ENCODE peak calls at places on chromosomes 2 and 18, in six cellular contexts. B is H9, P is neuronal stem cell, A is IMR-90, J is trophoblast cell, W is H1. T is an unnamed sample.
A peak's percentile ranks its signal among the peaks of the same experiment; 100 is the strongest.

GRCh38 chr2:129388870-129389269 is 590.6 kb upstream of the RAB6C start:
- DNase-seq in B (no peak), P (no peak), A (no peak), J (no peak), W (no peak), T (no peak)

GRCh38 chr18:13369756-13370510 is 151.4 kb downstream of the LDLRAD4 start:
- DNase-seq in B (no peak), P (no peak), A (no peak), J (no peak), W (no peak), T (no peak)

GRCh38 chr2:28068098-28068497 is 177.6 kb downstream of the BABAM2 start:
- DNase-seq in B (no peak), P (no peak), A (no peak), J (no peak), W (no peak), T (no peak)

GRCh38 chr2:81598437-81598836 is 1293.9 kb upstream of the LRRTM1 start:
- DNase-seq in B (no peak), P (no peak), A (no peak), J (no peak), W (no peak), T (no peak)

GRCh38 chr2:42337356-42337820 is 23.6 kb downstream of the COX7A2L start:
- DNase-seq in B (no peak), P (no peak), A (no peak), J (peak; percentile 75), W (no peak), T (no peak)

GRCh38 chr2:175612280-175612679 is 389.8 kb downstream of the LNPK start:
- DNase-seq in B (no peak), P (no peak), A (no peak), J (no peak), W (no peak), T (no peak)

GRCh38 chr18:5466256-5466655 is 77.5 kb downstream of the EPB41L3 start:
- DNase-seq in B (no peak), P (no peak), A (no peak), J (peak; percentile 37), W (no peak), T (no peak)

GRCh38 chr2:55054076-55054475 is 3.8 kb upstream of the RTN4 start:
- DNase-seq in B (no peak), P (no peak), A (no peak), J (no peak), W (no peak), T (no peak)

GRCh38 chr2:213104089-213104902 is 47.1 kb downstream of the IKZF2 start:
- DNase-seq in B (no peak), P (no peak), A (peak; percentile 53), J (peak; percentile 56), W (no peak), T (no peak)

GRCh38 chr2:208356846-208357574 is 49.6 kb upstream of the PTH2R start:
- DNase-seq in B (no peak), P (no peak), A (no peak), J (no peak), W (no peak), T (peak; percentile 6)

GRCh38 chr2:157839162-157839801 is 36.8 kb downstream of the ACVR1 start:
- DNase-seq in B (peak; percentile 86), P (peak; percentile 85), A (peak; percentile 71), J (no peak), W (peak; percentile 53), T (peak; percentile 87)

GRCh38 chr18:34707670-34708069 is 2.4 kb upstream of the DTNA start:
- DNase-seq in B (no peak), P (no peak), A (peak; percentile 92), J (peak; percentile 86), W (no peak), T (peak; percentile 95)

GRCh38 chr2:69619725-69620124 is 23.8 kb downstream of the AAK1 start:
- DNase-seq in B (no peak), P (no peak), A (no peak), J (no peak), W (no peak), T (no peak)

GRCh38 chr2:57602738-57603137 is 443.9 kb upstream of the VRK2 start:
- DNase-seq in B (no peak), P (no peak), A (no peak), J (no peak), W (no peak), T (no peak)

GRCh38 chr2:230824406-230824978 is 40.2 kb upstream of the ITM2C start:
- DNase-seq in B (peak; percentile 82), P (peak; percentile 89), A (peak; percentile 81), J (peak; percentile 89), W (peak; percentile 60), T (peak; percentile 82)
- H3K9ac ChIP-seq in B (no peak overlapping the region), P (no peak overlapping the region), A (peak overlapping the region; percentile 80), J (no peak overlapping the region), W (no peak overlapping the region), T (peak overlapping the region; percentile 80)

DNA sequence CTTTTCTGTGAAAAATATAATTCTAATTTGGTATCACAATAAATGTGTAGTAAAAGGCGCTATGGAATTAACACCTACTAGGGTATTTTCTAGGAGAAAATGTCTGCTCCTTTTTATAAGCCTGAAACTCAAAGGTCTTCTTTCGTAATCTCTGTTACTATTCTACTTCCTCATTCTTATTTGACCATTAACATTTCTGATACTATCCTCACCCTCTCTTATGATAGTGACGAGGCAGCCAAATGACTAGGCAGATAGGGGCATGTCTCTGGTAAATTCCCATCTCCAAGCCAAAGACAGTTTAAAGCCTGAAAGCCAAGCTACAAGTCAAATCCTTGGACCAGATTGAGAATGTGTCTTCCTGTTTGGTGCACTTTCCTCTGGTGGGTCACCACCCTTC is 251.7 kb downstream of the LRRTM4 start:
- DNase-seq in B (no peak), P (no peak), A (no peak), J (peak; percentile 50), W (no peak), T (peak; percentile 41)
- H3K14ac ChIP-seq in B (no peak overlapping the region), P (no peak overlapping the region), A (no peak overlapping the region), J (no peak overlapping the region), W (no peak overlapping the region), T (no peak overlapping the region)

DNA sequence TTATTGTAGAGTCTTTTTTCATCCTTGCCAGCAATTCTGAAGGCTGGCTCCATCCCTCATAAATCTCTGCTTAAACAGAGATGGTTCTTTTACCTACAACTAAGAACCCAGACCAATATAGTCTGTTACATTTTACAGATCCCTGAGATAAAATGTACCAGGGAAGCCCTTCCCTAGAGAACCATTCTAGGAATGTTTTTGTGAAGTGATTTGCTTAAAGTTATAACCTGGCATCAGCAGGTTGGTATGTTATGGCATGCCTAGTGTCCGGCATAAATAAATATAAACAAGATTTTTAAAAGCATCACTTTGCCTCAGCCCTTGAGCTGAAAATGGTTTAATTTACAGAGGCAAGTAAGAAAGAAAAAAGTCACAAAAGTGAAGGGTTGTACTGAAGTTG is 18.5 kb upstream of the NPAS2 start:
- DNase-seq in B (no peak), P (no peak), A (no peak), J (peak; percentile 65), W (no peak), T (no peak)
- H3K9ac ChIP-seq in B (no peak overlapping the region), P (no peak overlapping the region), A (no peak overlapping the region), J (no peak overlapping the region), W (no peak overlapping the region), T (no peak overlapping the region)

DNA sequence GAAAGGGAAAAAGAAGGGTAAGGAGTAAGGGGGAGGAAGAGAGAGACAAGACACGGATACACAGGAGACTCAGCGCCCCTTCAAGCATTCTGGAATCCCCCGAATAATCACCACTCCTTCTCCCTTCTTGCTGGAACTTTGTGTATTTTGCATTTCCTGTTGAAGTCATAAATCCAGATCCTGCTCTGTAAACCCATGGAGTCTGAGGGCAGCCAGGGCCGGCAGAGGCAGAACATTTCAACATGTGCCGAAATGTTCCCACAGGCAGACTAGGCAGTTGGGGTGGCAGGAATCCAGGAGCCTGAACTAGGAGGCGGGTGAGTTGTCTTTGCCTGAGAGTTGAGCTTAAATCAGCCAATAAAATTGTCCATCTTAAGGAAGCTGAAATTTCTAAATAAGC is 193.1 kb downstream of the SH3RF3 start:
- DNase-seq in B (no peak), P (no peak), A (peak; percentile 98), J (no peak), W (no peak), T (peak; percentile 99)
- H3K14ac ChIP-seq in B (no peak overlapping the region), P (no peak overlapping the region), A (peak overlapping the region; percentile 75), J (no peak overlapping the region), W (no peak overlapping the region), T (no peak overlapping the region)

DNA sequence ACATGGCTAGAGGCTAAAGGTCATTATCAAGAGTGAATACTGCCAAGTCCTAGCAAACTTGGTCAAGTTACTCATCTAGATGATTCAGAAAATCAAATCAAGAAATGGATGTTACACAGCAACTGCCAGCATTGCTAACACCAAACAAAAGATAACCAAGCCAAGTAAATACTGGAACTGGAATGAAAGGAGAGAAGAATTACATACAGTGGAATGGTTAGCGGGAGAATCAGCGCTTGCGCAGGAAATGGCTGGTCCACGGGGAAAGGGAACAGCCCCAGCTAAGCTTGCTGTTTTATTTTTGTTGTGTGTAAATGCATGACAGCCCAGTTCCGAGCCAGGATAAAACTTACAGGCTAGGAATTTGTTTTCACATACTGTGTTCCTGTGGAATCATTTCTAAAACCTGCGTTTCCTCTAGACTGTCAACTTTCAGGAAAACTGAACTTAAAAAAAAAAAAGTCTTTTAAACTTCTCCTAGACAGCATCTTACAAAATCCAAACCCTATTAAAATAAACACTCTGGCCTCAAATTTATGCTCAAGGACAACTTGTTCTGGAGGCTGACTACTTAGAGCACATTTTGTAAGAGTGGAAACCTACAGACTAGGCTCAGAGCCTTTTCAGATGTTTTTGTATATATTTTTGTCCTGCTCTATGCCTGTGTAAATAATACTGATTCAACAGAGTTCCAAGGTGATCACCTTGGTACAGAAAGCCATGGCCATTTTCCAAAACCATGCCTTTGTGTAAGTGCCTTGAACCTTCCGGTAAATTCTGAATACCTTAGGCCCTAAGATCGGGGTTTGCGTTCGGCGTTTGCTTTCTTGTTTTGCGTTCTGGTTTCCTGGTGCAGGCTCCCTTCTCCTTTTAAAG is 30.7 kb upstream of the TXNDC2 start:
- DNase-seq in B (no peak), P (no peak), A (peak; percentile 63), J (peak; percentile 59), W (no peak), T (peak; percentile 91)
- H3K9ac ChIP-seq in B (no peak overlapping the region), P (no peak overlapping the region), A (no peak overlapping the region), J (no peak overlapping the region), W (no peak overlapping the region), T (no peak overlapping the region)

DNA sequence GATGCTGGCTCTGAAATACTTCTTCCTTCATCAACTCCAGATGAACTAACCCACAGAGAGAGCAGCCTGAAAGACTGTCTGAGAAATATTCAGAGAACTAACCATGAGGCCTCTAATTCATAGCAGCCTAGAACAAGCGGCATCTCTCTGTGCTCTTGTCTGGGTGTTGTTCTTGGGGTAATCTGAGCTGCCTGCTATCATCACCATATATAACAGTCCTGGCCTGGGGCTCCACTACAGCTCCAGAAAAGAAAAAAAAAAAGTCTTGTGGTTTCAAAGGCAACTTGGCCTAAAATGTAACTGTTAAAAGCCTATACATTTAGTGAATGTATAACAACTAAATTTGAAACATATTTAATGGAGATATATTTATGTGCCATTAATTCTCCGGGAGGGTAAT is 294.1 kb downstream of the HRH4 start:
- DNase-seq in B (no peak), P (no peak), A (peak; percentile 52), J (no peak), W (no peak), T (no peak)
- H3K14ac ChIP-seq in B (no peak overlapping the region), P (no peak overlapping the region), A (peak overlapping the region; percentile 55), J (no peak overlapping the region), W (no peak overlapping the region), T (no peak overlapping the region)

T was measured in mesenchymal stem cell.